ENCODE peak calls at places on chromosomes 13 and 19, in eight cellular contexts. One of them, this sample, is unnamed.

GRCh38 chr13:64791373-64791772 is 2438.8 kb downstream of the PCDH9 start:
- DNase-seq in GM12864: no peak
- DNase-seq in fibroblast of the aortic adventitia: no peak
- DNase-seq in neural crest cell: no peak
- DNase-seq in stimulated activated CD4-positive, alpha-beta T cell treated with anti-CD3 and anti-CD28 coated beads, TNF-alpha, amount 100 ng/mL, for 24 hours: no peak
- DNase-seq in activated naive CD4-positive, alpha-beta T cell treated with anti-CD3 and anti-CD28 coated beads, Interleukin-2, amount 10 ng/mL, durations not matched to agents 7 days and 5 days: no peak
- DNase-seq in cardiac muscle cell: no peak
- DNase-seq in IMR-90: no peak
- DNase-seq in this sample: no peak

GRCh38 chr13:32734511-32734910 is 148.3 kb downstream of the PDS5B start:
- DNase-seq in activated naive CD4-positive, alpha-beta T cell treated with anti-CD3 and anti-CD28 coated beads, Interleukin-2, amount 10 ng/mL, durations not matched to agents 7 days and 5 days: no peak
- DNase-seq in GM12864: no peak
- DNase-seq in cardiac muscle cell: peak
- DNase-seq in fibroblast of the aortic adventitia: peak
- DNase-seq in IMR-90: peak
- DNase-seq in neural crest cell: no peak
- DNase-seq in stimulated activated CD4-positive, alpha-beta T cell treated with anti-CD3 and anti-CD28 coated beads, TNF-alpha, amount 100 ng/mL, for 24 hours: no peak
- DNase-seq in this sample: no peak

GRCh38 chr19:41530761-41531301 is 45.1 kb upstream of the CEACAM21 start:
- DNase-seq in activated naive CD4-positive, alpha-beta T cell treated with anti-CD3 and anti-CD28 coated beads, Interleukin-2, amount 10 ng/mL, durations not matched to agents 7 days and 5 days: no peak
- DNase-seq in cardiac muscle cell: peak
- DNase-seq in GM12864: no peak
- DNase-seq in fibroblast of the aortic adventitia: no peak
- DNase-seq in IMR-90: no peak
- DNase-seq in stimulated activated CD4-positive, alpha-beta T cell treated with anti-CD3 and anti-CD28 coated beads, TNF-alpha, amount 100 ng/mL, for 24 hours: no peak
- DNase-seq in neural crest cell: no peak
- DNase-seq in this sample: no peak

GRCh38 chr19:55251296-55252081 is 7.3 kb downstream of the PPP6R1 start:
- DNase-seq in fibroblast of the aortic adventitia: peak
- DNase-seq in stimulated activated CD4-positive, alpha-beta T cell treated with anti-CD3 and anti-CD28 coated beads, TNF-alpha, amount 100 ng/mL, for 24 hours: no peak
- DNase-seq in IMR-90: peak
- DNase-seq in activated naive CD4-positive, alpha-beta T cell treated with anti-CD3 and anti-CD28 coated beads, Interleukin-2, amount 10 ng/mL, durations not matched to agents 7 days and 5 days: peak
- DNase-seq in neural crest cell: no peak
- DNase-seq in GM12864: no peak
- DNase-seq in cardiac muscle cell: peak
- DNase-seq in this sample: no peak

GRCh38 chr13:114069376-114070097 is 62.9 kb downstream of the RASA3 start:
- DNase-seq in activated naive CD4-positive, alpha-beta T cell treated with anti-CD3 and anti-CD28 coated beads, Interleukin-2, amount 10 ng/mL, durations not matched to agents 7 days and 5 days: no peak
- DNase-seq in fibroblast of the aortic adventitia: no peak
- DNase-seq in neural crest cell: no peak
- DNase-seq in IMR-90: no peak
- DNase-seq in cardiac muscle cell: no peak
- DNase-seq in stimulated activated CD4-positive, alpha-beta T cell treated with anti-CD3 and anti-CD28 coated beads, TNF-alpha, amount 100 ng/mL, for 24 hours: no peak
- DNase-seq in GM12864: no peak
- DNase-seq in this sample: peak

GRCh38 chr19:46466536-46467199 is 4.7 kb downstream of the PNMA8A start:
- DNase-seq in neural crest cell: no peak
- DNase-seq in fibroblast of the aortic adventitia: peak
- DNase-seq in stimulated activated CD4-positive, alpha-beta T cell treated with anti-CD3 and anti-CD28 coated beads, TNF-alpha, amount 100 ng/mL, for 24 hours: no peak
- DNase-seq in cardiac muscle cell: peak
- DNase-seq in GM12864: peak
- DNase-seq in IMR-90: peak
- DNase-seq in activated naive CD4-positive, alpha-beta T cell treated with anti-CD3 and anti-CD28 coated beads, Interleukin-2, amount 10 ng/mL, durations not matched to agents 7 days and 5 days: no peak
- DNase-seq in this sample: no peak

GRCh38 chr19:55958356-55958755 is 10.7 kb downstream of the NLRP8 start:
- DNase-seq in IMR-90: no peak
- DNase-seq in neural crest cell: no peak
- DNase-seq in fibroblast of the aortic adventitia: no peak
- DNase-seq in GM12864: no peak
- DNase-seq in activated naive CD4-positive, alpha-beta T cell treated with anti-CD3 and anti-CD28 coated beads, Interleukin-2, amount 10 ng/mL, durations not matched to agents 7 days and 5 days: no peak
- DNase-seq in stimulated activated CD4-positive, alpha-beta T cell treated with anti-CD3 and anti-CD28 coated beads, TNF-alpha, amount 100 ng/mL, for 24 hours: no peak
- DNase-seq in cardiac muscle cell: no peak
- DNase-seq in this sample: no peak

GRCh38 chr19:8320564-8321066 is 560 bp downstream of the NDUFA7 start:
- DNase-seq in cardiac muscle cell: no peak
- DNase-seq in neural crest cell: no peak
- DNase-seq in activated naive CD4-positive, alpha-beta T cell treated with anti-CD3 and anti-CD28 coated beads, Interleukin-2, amount 10 ng/mL, durations not matched to agents 7 days and 5 days: peak
- DNase-seq in IMR-90: no peak
- DNase-seq in stimulated activated CD4-positive, alpha-beta T cell treated with anti-CD3 and anti-CD28 coated beads, TNF-alpha, amount 100 ng/mL, for 24 hours: no peak
- DNase-seq in GM12864: no peak
- DNase-seq in fibroblast of the aortic adventitia: no peak
- DNase-seq in this sample: no peak

GRCh38 chr13:24670927-24671326 is 9.3 kb upstream of the ATP12A start:
- DNase-seq in activated naive CD4-positive, alpha-beta T cell treated with anti-CD3 and anti-CD28 coated beads, Interleukin-2, amount 10 ng/mL, durations not matched to agents 7 days and 5 days: no peak
- DNase-seq in fibroblast of the aortic adventitia: peak
- DNase-seq in GM12864: no peak
- DNase-seq in cardiac muscle cell: peak
- DNase-seq in neural crest cell: no peak
- DNase-seq in stimulated activated CD4-positive, alpha-beta T cell treated with anti-CD3 and anti-CD28 coated beads, TNF-alpha, amount 100 ng/mL, for 24 hours: no peak
- DNase-seq in IMR-90: no peak
- DNase-seq in this sample: no peak

GRCh38 chr13:39773833-39774232 is 118.4 kb downstream of the COG6 start:
- DNase-seq in neural crest cell: no peak
- DNase-seq in cardiac muscle cell: no peak
- DNase-seq in stimulated activated CD4-positive, alpha-beta T cell treated with anti-CD3 and anti-CD28 coated beads, TNF-alpha, amount 100 ng/mL, for 24 hours: no peak
- DNase-seq in fibroblast of the aortic adventitia: peak
- DNase-seq in IMR-90: peak
- DNase-seq in activated naive CD4-positive, alpha-beta T cell treated with anti-CD3 and anti-CD28 coated beads, Interleukin-2, amount 10 ng/mL, durations not matched to agents 7 days and 5 days: no peak
- DNase-seq in GM12864: no peak
- DNase-seq in this sample: no peak

GRCh38 chr13:37208052-37208451 is 102.6 kb upstream of the CSNK1A1L start:
- DNase-seq in fibroblast of the aortic adventitia: no peak
- DNase-seq in activated naive CD4-positive, alpha-beta T cell treated with anti-CD3 and anti-CD28 coated beads, Interleukin-2, amount 10 ng/mL, durations not matched to agents 7 days and 5 days: no peak
- DNase-seq in IMR-90: peak
- DNase-seq in neural crest cell: no peak
- DNase-seq in cardiac muscle cell: peak
- DNase-seq in GM12864: no peak
- DNase-seq in stimulated activated CD4-positive, alpha-beta T cell treated with anti-CD3 and anti-CD28 coated beads, TNF-alpha, amount 100 ng/mL, for 24 hours: no peak
- DNase-seq in this sample: no peak

GRCh38 chr13:32638739-32639138 is 52.5 kb downstream of the PDS5B start:
- DNase-seq in neural crest cell: no peak
- DNase-seq in stimulated activated CD4-positive, alpha-beta T cell treated with anti-CD3 and anti-CD28 coated beads, TNF-alpha, amount 100 ng/mL, for 24 hours: no peak
- DNase-seq in IMR-90: no peak
- DNase-seq in GM12864: no peak
- DNase-seq in activated naive CD4-positive, alpha-beta T cell treated with anti-CD3 and anti-CD28 coated beads, Interleukin-2, amount 10 ng/mL, durations not matched to agents 7 days and 5 days: no peak
- DNase-seq in cardiac muscle cell: peak
- DNase-seq in fibroblast of the aortic adventitia: no peak
- DNase-seq in this sample: no peak

GRCh38 chr19:40398417-40399056 is 8.6 kb upstream of the HIPK4 start:
- DNase-seq in stimulated activated CD4-positive, alpha-beta T cell treated with anti-CD3 and anti-CD28 coated beads, TNF-alpha, amount 100 ng/mL, for 24 hours: peak
- DNase-seq in GM12864: no peak
- DNase-seq in fibroblast of the aortic adventitia: no peak
- DNase-seq in activated naive CD4-positive, alpha-beta T cell treated with anti-CD3 and anti-CD28 coated beads, Interleukin-2, amount 10 ng/mL, durations not matched to agents 7 days and 5 days: peak
- DNase-seq in cardiac muscle cell: no peak
- DNase-seq in IMR-90: no peak
- DNase-seq in neural crest cell: no peak
- DNase-seq in this sample: no peak

GRCh38 chr13:111142472-111142871 is 27.4 kb downstream of the ARHGEF7 start:
- DNase-seq in fibroblast of the aortic adventitia: no peak
- DNase-seq in GM12864: no peak
- DNase-seq in neural crest cell: no peak
- DNase-seq in stimulated activated CD4-positive, alpha-beta T cell treated with anti-CD3 and anti-CD28 coated beads, TNF-alpha, amount 100 ng/mL, for 24 hours: no peak
- DNase-seq in cardiac muscle cell: no peak
- DNase-seq in activated naive CD4-positive, alpha-beta T cell treated with anti-CD3 and anti-CD28 coated beads, Interleukin-2, amount 10 ng/mL, durations not matched to agents 7 days and 5 days: no peak
- DNase-seq in IMR-90: no peak
- DNase-seq in this sample: no peak

GRCh38 chr19:12792048-12792852 is 964 bp downstream of the JUNB start:
- DNase-seq in activated naive CD4-positive, alpha-beta T cell treated with anti-CD3 and anti-CD28 coated beads, Interleukin-2, amount 10 ng/mL, durations not matched to agents 7 days and 5 days: peak
- DNase-seq in neural crest cell: peak
- DNase-seq in fibroblast of the aortic adventitia: peak
- DNase-seq in IMR-90: peak
- DNase-seq in GM12864: no peak
- DNase-seq in stimulated activated CD4-positive, alpha-beta T cell treated with anti-CD3 and anti-CD28 coated beads, TNF-alpha, amount 100 ng/mL, for 24 hours: no peak
- DNase-seq in cardiac muscle cell: peak
- DNase-seq in this sample: no peak

GRCh38 chr13:40402931-40403412 is 263.5 kb downstream of the FOXO1 start:
- DNase-seq in activated naive CD4-positive, alpha-beta T cell treated with anti-CD3 and anti-CD28 coated beads, Interleukin-2, amount 10 ng/mL, durations not matched to agents 7 days and 5 days: no peak
- DNase-seq in cardiac muscle cell: peak
- DNase-seq in IMR-90: peak
- DNase-seq in GM12864: no peak
- DNase-seq in fibroblast of the aortic adventitia: peak
- DNase-seq in stimulated activated CD4-positive, alpha-beta T cell treated with anti-CD3 and anti-CD28 coated beads, TNF-alpha, amount 100 ng/mL, for 24 hours: no peak
- DNase-seq in neural crest cell: no peak
- DNase-seq in this sample: no peak

GRCh38 chr13:88908896-88909535 is 1237.8 kb downstream of the SLITRK5 start:
- DNase-seq in fibroblast of the aortic adventitia: no peak
- DNase-seq in stimulated activated CD4-positive, alpha-beta T cell treated with anti-CD3 and anti-CD28 coated beads, TNF-alpha, amount 100 ng/mL, for 24 hours: no peak
- DNase-seq in cardiac muscle cell: no peak
- DNase-seq in GM12864: no peak
- DNase-seq in neural crest cell: no peak
- DNase-seq in activated naive CD4-positive, alpha-beta T cell treated with anti-CD3 and anti-CD28 coated beads, Interleukin-2, amount 10 ng/mL, durations not matched to agents 7 days and 5 days: no peak
- DNase-seq in IMR-90: no peak
- DNase-seq in this sample: no peak

GRCh38 chr13:64688893-64689677 is 2541.1 kb downstream of the PCDH9 start:
- DNase-seq in stimulated activated CD4-positive, alpha-beta T cell treated with anti-CD3 and anti-CD28 coated beads, TNF-alpha, amount 100 ng/mL, for 24 hours: no peak
- DNase-seq in IMR-90: peak
- DNase-seq in neural crest cell: no peak
- DNase-seq in activated naive CD4-positive, alpha-beta T cell treated with anti-CD3 and anti-CD28 coated beads, Interleukin-2, amount 10 ng/mL, durations not matched to agents 7 days and 5 days: no peak
- DNase-seq in GM12864: no peak
- DNase-seq in fibroblast of the aortic adventitia: peak
- DNase-seq in cardiac muscle cell: no peak
- DNase-seq in this sample: no peak